ENCODE peak calls at places on chromosome 22, in six cellular contexts. One of them, this sample, is unnamed.

GRCh38 chr22:27487600-27488450 is 313.7 kb downstream of the MN1 start:
- DNase-seq in skeletal muscle cell: no peak
- DNase-seq in mesendoderm: no peak
- DNase-seq in fibroblast of the aortic adventitia: peak
- DNase-seq in CD4-positive, CD25-positive, alpha-beta regulatory T cell: no peak
- DNase-seq in fibroblast of lung: peak
- DNase-seq in this sample: peak

GRCh38 chr22:29700949-29701927 is 18.6 kb upstream of the CABP7 start:
- DNase-seq in skeletal muscle cell: no peak
- DNase-seq in mesendoderm: peak
- DNase-seq in fibroblast of the aortic adventitia: no peak
- DNase-seq in CD4-positive, CD25-positive, alpha-beta regulatory T cell: peak
- DNase-seq in fibroblast of lung: no peak
- DNase-seq in this sample: no peak

GRCh38 chr22:31857247-31857646 is 87.1 kb upstream of the YWHAH start:
- DNase-seq in skeletal muscle cell: no peak
- DNase-seq in mesendoderm: peak
- DNase-seq in fibroblast of the aortic adventitia: no peak
- DNase-seq in CD4-positive, CD25-positive, alpha-beta regulatory T cell: no peak
- DNase-seq in fibroblast of lung: no peak
- DNase-seq in this sample: no peak

GRCh38 chr22:23093090-23093788 is 22.9 kb downstream of the GNAZ start:
- DNase-seq in skeletal muscle cell: no peak
- DNase-seq in mesendoderm: no peak
- DNase-seq in fibroblast of the aortic adventitia: no peak
- DNase-seq in CD4-positive, CD25-positive, alpha-beta regulatory T cell: no peak
- DNase-seq in fibroblast of lung: no peak
- DNase-seq in this sample: no peak

GRCh38 chr22:27386186-27386585 is 415.4 kb downstream of the MN1 start:
- DNase-seq in skeletal muscle cell: no peak
- DNase-seq in mesendoderm: peak
- DNase-seq in fibroblast of the aortic adventitia: no peak
- DNase-seq in CD4-positive, CD25-positive, alpha-beta regulatory T cell: no peak
- DNase-seq in fibroblast of lung: no peak
- DNase-seq in this sample: no peak

GRCh38 chr22:48960981-48961655 is 866.6 kb downstream of the BRD1 start:
- DNase-seq in skeletal muscle cell: no peak
- DNase-seq in mesendoderm: peak
- DNase-seq in fibroblast of the aortic adventitia: no peak
- DNase-seq in CD4-positive, CD25-positive, alpha-beta regulatory T cell: no peak
- DNase-seq in fibroblast of lung: no peak
- DNase-seq in this sample: no peak

GRCh38 chr22:46406791-46407190 is 71.3 kb downstream of the TRMU start:
- DNase-seq in skeletal muscle cell: no peak
- DNase-seq in mesendoderm: no peak
- DNase-seq in fibroblast of the aortic adventitia: no peak
- DNase-seq in CD4-positive, CD25-positive, alpha-beta regulatory T cell: no peak
- DNase-seq in fibroblast of lung: no peak
- DNase-seq in this sample: no peak

GRCh38 chr22:27022256-27022655 is 364.9 kb downstream of the MIAT start:
- DNase-seq in skeletal muscle cell: no peak
- DNase-seq in mesendoderm: no peak
- DNase-seq in fibroblast of the aortic adventitia: no peak
- DNase-seq in CD4-positive, CD25-positive, alpha-beta regulatory T cell: no peak
- DNase-seq in fibroblast of lung: no peak
- DNase-seq in this sample: no peak

GRCh38 chr22:22773979-22774738 is 113.5 kb upstream of the IGLL5 start:
- DNase-seq in skeletal muscle cell: no peak
- DNase-seq in mesendoderm: no peak
- DNase-seq in fibroblast of the aortic adventitia: no peak
- DNase-seq in CD4-positive, CD25-positive, alpha-beta regulatory T cell: no peak
- DNase-seq in fibroblast of lung: no peak
- DNase-seq in this sample: no peak

GRCh38 chr22:26646158-26646557 is 11.2 kb upstream of the MIAT start:
- DNase-seq in skeletal muscle cell: no peak
- DNase-seq in mesendoderm: peak
- DNase-seq in fibroblast of the aortic adventitia: no peak
- DNase-seq in CD4-positive, CD25-positive, alpha-beta regulatory T cell: no peak
- DNase-seq in fibroblast of lung: no peak
- DNase-seq in this sample: no peak

GRCh38 chr22:46054091-46054877 is 77.3 kb upstream of the WNT7B start:
- DNase-seq in skeletal muscle cell: no peak
- DNase-seq in mesendoderm: no peak
- DNase-seq in fibroblast of the aortic adventitia: peak
- DNase-seq in CD4-positive, CD25-positive, alpha-beta regulatory T cell: peak
- DNase-seq in fibroblast of lung: peak
- DNase-seq in this sample: peak

GRCh38 chr22:46089426-46090041 is 60.8 kb upstream of the PPARA start:
- DNase-seq in skeletal muscle cell: no peak
- DNase-seq in mesendoderm: no peak
- DNase-seq in fibroblast of the aortic adventitia: no peak
- DNase-seq in CD4-positive, CD25-positive, alpha-beta regulatory T cell: no peak
- DNase-seq in fibroblast of lung: no peak
- DNase-seq in this sample: no peak

GRCh38 chr22:27474711-27475547 is 326.6 kb downstream of the MN1 start:
- DNase-seq in skeletal muscle cell: peak
- DNase-seq in mesendoderm: peak
- DNase-seq in fibroblast of the aortic adventitia: peak
- DNase-seq in CD4-positive, CD25-positive, alpha-beta regulatory T cell: no peak
- DNase-seq in fibroblast of lung: peak
- DNase-seq in this sample: peak

GRCh38 chr22:45039206-45039605 is 29.4 kb upstream of the PHF21B start:
- DNase-seq in skeletal muscle cell: no peak
- DNase-seq in mesendoderm: no peak
- DNase-seq in fibroblast of the aortic adventitia: no peak
- DNase-seq in CD4-positive, CD25-positive, alpha-beta regulatory T cell: no peak
- DNase-seq in fibroblast of lung: no peak
- DNase-seq in this sample: no peak

GRCh38 chr22:27578937-27579617 is 222.5 kb downstream of the MN1 start:
- DNase-seq in skeletal muscle cell: no peak
- DNase-seq in mesendoderm: no peak
- DNase-seq in fibroblast of the aortic adventitia: peak
- DNase-seq in CD4-positive, CD25-positive, alpha-beta regulatory T cell: no peak
- DNase-seq in fibroblast of lung: peak
- DNase-seq in this sample: no peak

GRCh38 chr22:30078320-30079311 is 1.6 kb upstream of the HORMAD2 start:
- DNase-seq in skeletal muscle cell: no peak
- DNase-seq in mesendoderm: no peak
- DNase-seq in fibroblast of the aortic adventitia: no peak
- DNase-seq in CD4-positive, CD25-positive, alpha-beta regulatory T cell: peak
- DNase-seq in fibroblast of lung: no peak
- DNase-seq in this sample: no peak

GRCh38 chr22:45630436-45630835 is 41.2 kb upstream of the ATXN10 start:
- DNase-seq in skeletal muscle cell: no peak
- DNase-seq in mesendoderm: no peak
- DNase-seq in fibroblast of the aortic adventitia: no peak
- DNase-seq in CD4-positive, CD25-positive, alpha-beta regulatory T cell: no peak
- DNase-seq in fibroblast of lung: no peak
- DNase-seq in this sample: no peak

GRCh38 chr22:46905834-46906233 is 143.4 kb downstream of the TBC1D22A start:
- DNase-seq in skeletal muscle cell: no peak
- DNase-seq in mesendoderm: no peak
- DNase-seq in fibroblast of the aortic adventitia: no peak
- DNase-seq in CD4-positive, CD25-positive, alpha-beta regulatory T cell: no peak
- DNase-seq in fibroblast of lung: no peak
- DNase-seq in this sample: no peak

GRCh38 chr22:30234786-30235470 is 11.6 kb downstream of the LIF start:
- DNase-seq in skeletal muscle cell: peak
- DNase-seq in mesendoderm: peak
- DNase-seq in fibroblast of the aortic adventitia: peak
- DNase-seq in CD4-positive, CD25-positive, alpha-beta regulatory T cell: no peak
- DNase-seq in fibroblast of lung: peak
- DNase-seq in this sample: peak

GRCh38 chr22:46612904-46613605 is 7.1 kb upstream of the GRAMD4 start:
- DNase-seq in skeletal muscle cell: no peak
- DNase-seq in mesendoderm: no peak
- DNase-seq in fibroblast of the aortic adventitia: no peak
- DNase-seq in CD4-positive, CD25-positive, alpha-beta regulatory T cell: peak
- DNase-seq in fibroblast of lung: peak
- DNase-seq in this sample: no peak

GRCh38 chr22:37137903-37138665 is 11.6 kb downstream of the IL2RB start:
- DNase-seq in skeletal muscle cell: no peak
- DNase-seq in mesendoderm: no peak
- DNase-seq in fibroblast of the aortic adventitia: no peak
- DNase-seq in CD4-positive, CD25-positive, alpha-beta regulatory T cell: no peak
- DNase-seq in fibroblast of lung: no peak
- DNase-seq in this sample: no peak

GRCh38 chr22:39699631-39700348 is 129.2 kb downstream of the CACNA1I start:
- DNase-seq in skeletal muscle cell: no peak
- DNase-seq in mesendoderm: no peak
- DNase-seq in fibroblast of the aortic adventitia: no peak
- DNase-seq in CD4-positive, CD25-positive, alpha-beta regulatory T cell: no peak
- DNase-seq in fibroblast of lung: no peak
- DNase-seq in this sample: no peak

GRCh38 chr22:28116261-28116673 is 197.2 kb upstream of the PITPNB start:
- DNase-seq in skeletal muscle cell: peak
- DNase-seq in mesendoderm: peak
- DNase-seq in fibroblast of the aortic adventitia: peak
- DNase-seq in CD4-positive, CD25-positive, alpha-beta regulatory T cell: no peak
- DNase-seq in fibroblast of lung: peak
- DNase-seq in this sample: peak

GRCh38 chr22:31229402-31230140 is 17.5 kb downstream of the LIMK2 start:
- DNase-seq in skeletal muscle cell: no peak
- DNase-seq in mesendoderm: no peak
- DNase-seq in fibroblast of the aortic adventitia: peak
- DNase-seq in CD4-positive, CD25-positive, alpha-beta regulatory T cell: peak
- DNase-seq in fibroblast of lung: peak
- DNase-seq in this sample: peak

GRCh38 chr22:46390652-46391301 is 55.3 kb downstream of the TRMU start:
- DNase-seq in skeletal muscle cell: peak
- DNase-seq in mesendoderm: peak
- DNase-seq in fibroblast of the aortic adventitia: peak
- DNase-seq in CD4-positive, CD25-positive, alpha-beta regulatory T cell: no peak
- DNase-seq in fibroblast of lung: peak
- DNase-seq in this sample: peak

GRCh38 chr22:39900306-39901227 is at the start of gene GRAP2:
- DNase-seq in skeletal muscle cell: no peak
- DNase-seq in mesendoderm: no peak
- DNase-seq in fibroblast of the aortic adventitia: no peak
- DNase-seq in CD4-positive, CD25-positive, alpha-beta regulatory T cell: peak
- DNase-seq in fibroblast of lung: no peak
- DNase-seq in this sample: no peak

GRCh38 chr22:50678218-50678650 is 5.6 kb downstream of the SHANK3 start:
- DNase-seq in skeletal muscle cell: no peak
- DNase-seq in mesendoderm: no peak
- DNase-seq in fibroblast of the aortic adventitia: no peak
- DNase-seq in CD4-positive, CD25-positive, alpha-beta regulatory T cell: no peak
- DNase-seq in fibroblast of lung: no peak
- DNase-seq in this sample: no peak
- H3K4me3 ChIP-seq in skeletal muscle cell: no peak
- H3K4me3 ChIP-seq in mesendoderm: no peak
- H3K4me3 ChIP-seq in fibroblast of the aortic adventitia: no peak
- H3K4me3 ChIP-seq in CD4-positive, CD25-positive, alpha-beta regulatory T cell: no peak
- H3K4me3 ChIP-seq in fibroblast of lung: no peak
- H3K4me3 ChIP-seq in this sample: no peak

DNA sequence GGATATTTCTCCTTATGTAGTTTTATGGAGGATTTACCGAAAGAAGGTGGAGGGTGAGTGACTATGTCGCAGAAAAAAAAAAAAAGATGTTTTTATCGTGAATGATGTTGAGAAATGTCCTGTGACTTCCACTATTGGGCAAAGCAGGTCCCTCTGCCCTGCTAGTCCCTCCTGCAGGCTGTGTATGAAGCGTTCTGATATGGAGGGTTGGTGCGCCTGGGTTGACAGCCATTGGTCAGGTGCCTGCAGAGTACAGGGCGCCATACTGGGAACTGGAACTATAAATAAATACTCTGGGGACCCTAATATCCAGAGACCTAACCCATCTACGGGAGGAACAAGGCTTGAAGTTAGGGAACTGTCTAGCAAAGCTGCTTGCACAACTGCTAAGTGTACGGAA is 1.5 kb downstream of the IL17RA start:
- DNase-seq in skeletal muscle cell: no peak
- DNase-seq in mesendoderm: no peak
- DNase-seq in fibroblast of the aortic adventitia: peak
- DNase-seq in CD4-positive, CD25-positive, alpha-beta regulatory T cell: no peak
- DNase-seq in fibroblast of lung: no peak
- DNase-seq in this sample: no peak
- H3K4me3 ChIP-seq in skeletal muscle cell: peak
- H3K4me3 ChIP-seq in mesendoderm: no peak
- H3K4me3 ChIP-seq in fibroblast of the aortic adventitia: peak
- H3K4me3 ChIP-seq in CD4-positive, CD25-positive, alpha-beta regulatory T cell: peak
- H3K4me3 ChIP-seq in fibroblast of lung: peak
- H3K4me3 ChIP-seq in this sample: no peak

DNA sequence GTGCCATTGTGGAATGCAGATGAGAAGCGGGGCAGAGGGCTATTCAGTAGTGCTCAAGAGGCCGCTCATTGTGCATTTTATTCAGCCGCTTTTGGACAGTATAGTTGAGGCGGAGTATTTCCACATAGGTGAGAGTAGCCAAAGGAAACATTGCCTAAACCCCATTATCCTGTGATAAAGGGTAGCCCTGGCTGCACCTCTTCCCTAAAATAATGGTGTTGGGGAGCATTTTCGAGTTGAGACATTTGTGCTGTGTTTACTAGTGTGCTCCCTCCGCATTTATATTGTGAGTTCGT is 68.8 kb downstream of the SPECC1L start:
- DNase-seq in skeletal muscle cell: no peak
- DNase-seq in mesendoderm: no peak
- DNase-seq in fibroblast of the aortic adventitia: no peak
- DNase-seq in CD4-positive, CD25-positive, alpha-beta regulatory T cell: no peak
- DNase-seq in fibroblast of lung: no peak
- DNase-seq in this sample: no peak
- H3K4me3 ChIP-seq in skeletal muscle cell: no peak
- H3K4me3 ChIP-seq in mesendoderm: no peak
- H3K4me3 ChIP-seq in fibroblast of the aortic adventitia: no peak
- H3K4me3 ChIP-seq in CD4-positive, CD25-positive, alpha-beta regulatory T cell: no peak
- H3K4me3 ChIP-seq in fibroblast of lung: no peak
- H3K4me3 ChIP-seq in this sample: no peak

DNA sequence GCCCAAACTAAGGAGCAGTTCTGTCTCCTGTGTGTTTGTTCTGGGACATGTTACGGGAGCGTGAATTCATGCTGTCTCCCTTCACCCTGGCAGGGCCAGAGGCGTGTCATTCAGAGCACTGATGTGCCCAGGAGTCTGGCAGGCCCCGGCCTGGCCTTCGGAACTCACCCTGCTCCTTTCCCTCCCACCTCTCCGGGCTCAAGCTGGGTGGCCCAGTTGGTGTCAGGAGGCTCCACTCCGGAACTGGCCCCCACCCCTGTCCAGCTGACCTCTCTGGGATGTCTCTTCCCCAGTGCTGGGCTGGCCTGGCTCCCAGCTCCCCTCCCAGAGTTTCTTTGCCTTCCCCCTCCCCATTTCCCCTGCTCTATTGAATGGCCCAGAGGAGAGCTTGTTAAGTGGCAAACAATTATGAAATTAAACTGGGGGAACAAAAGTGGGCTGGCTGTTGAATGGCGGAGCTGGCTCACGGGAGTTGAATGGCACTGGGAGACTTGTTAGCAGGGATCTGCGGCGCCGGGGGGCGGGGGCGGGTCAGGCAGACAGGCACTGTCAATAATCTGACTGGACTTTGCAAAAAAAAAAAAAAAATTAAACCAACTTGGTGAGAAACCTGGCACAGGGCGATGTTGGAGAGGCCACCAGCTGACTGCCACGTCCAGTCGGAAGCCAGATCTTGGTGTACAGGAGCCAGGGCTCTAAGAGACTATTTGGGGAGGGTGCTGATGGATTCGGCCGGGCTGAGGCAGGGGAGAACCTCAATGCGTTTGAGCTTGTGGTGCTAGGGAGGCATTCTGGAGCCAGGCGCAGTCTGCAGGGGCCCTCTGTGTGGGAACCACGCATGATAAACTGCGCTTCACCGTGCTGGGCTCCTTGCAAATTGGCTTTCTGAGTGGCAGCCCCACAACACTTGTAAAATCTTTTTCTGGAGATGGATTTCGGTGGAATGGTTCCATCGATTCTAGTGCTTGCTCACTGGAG is 1.3 kb downstream of the MPPED1 start:
- DNase-seq in skeletal muscle cell: no peak
- DNase-seq in mesendoderm: no peak
- DNase-seq in fibroblast of the aortic adventitia: no peak
- DNase-seq in CD4-positive, CD25-positive, alpha-beta regulatory T cell: no peak
- DNase-seq in fibroblast of lung: no peak
- DNase-seq in this sample: no peak
- H3K4me3 ChIP-seq in skeletal muscle cell: no peak
- H3K4me3 ChIP-seq in mesendoderm: no peak
- H3K4me3 ChIP-seq in fibroblast of the aortic adventitia: no peak
- H3K4me3 ChIP-seq in CD4-positive, CD25-positive, alpha-beta regulatory T cell: no peak
- H3K4me3 ChIP-seq in fibroblast of lung: no peak
- H3K4me3 ChIP-seq in this sample: no peak